ENCODE peak calls at places on chromosomes 5 and 9, in four cellular contexts. E is IMR-90, I is mesendoderm, G is H1. Y is an unnamed sample.

GRCh38 chr9:89871871-89872331 is 267.1 kb downstream of the GADD45G start:
- DNase-seq in E (no peak), I (no peak), G (no peak), Y (no peak)

GRCh38 chr9:38026021-38026809 is 42.8 kb downstream of the SHB start:
- DNase-seq in E (peak), I (peak), G (no peak), Y (peak)

GRCh38 chr5:140966293-140967225 is at the start of gene PCDHAC2:
- DNase-seq in E (no peak), I (peak), G (no peak), Y (peak)

GRCh38 chr9:131874447-131874846 is 134.6 kb upstream of the RAPGEF1 start:
- DNase-seq in E (no peak), I (no peak), G (no peak), Y (no peak)

GRCh38 chr5:51696122-51696521 is 312.9 kb downstream of the ISL1 start:
- DNase-seq in E (no peak), I (no peak), G (no peak), Y (no peak)

GRCh38 chr5:94993501-94993900 is 291.4 kb downstream of the MCTP1 start:
- DNase-seq in E (no peak), I (no peak), G (no peak), Y (no peak)

GRCh38 chr5:151019331-151019730 is 1.1 kb upstream of the GPX3 start:
- DNase-seq in E (no peak), I (no peak), G (no peak), Y (no peak)

GRCh38 chr5:105982526-105982925 is 1688.2 kb downstream of the EFNA5 start:
- DNase-seq in E (no peak), I (no peak), G (no peak), Y (no peak)

GRCh38 chr5:174424219-174425053 is 299.9 kb upstream of the MSX2 start:
- DNase-seq in E (no peak), I (no peak), G (no peak), Y (no peak)

GRCh38 chr5:6889030-6889429 is 175.8 kb downstream of the TENT4A start:
- DNase-seq in E (no peak), I (no peak), G (no peak), Y (no peak)

GRCh38 chr5:133523013-133523658 is 89.2 kb downstream of the FSTL4 start:
- DNase-seq in E (no peak), I (peak), G (no peak), Y (no peak)

GRCh38 chr9:26500471-26500870 is 392.1 kb downstream of the CAAP1 start:
- DNase-seq in E (no peak), I (no peak), G (no peak), Y (no peak)

GRCh38 chr9:26504057-26504456 is 388.5 kb downstream of the CAAP1 start:
- DNase-seq in E (no peak), I (no peak), G (no peak), Y (no peak)

DNA sequence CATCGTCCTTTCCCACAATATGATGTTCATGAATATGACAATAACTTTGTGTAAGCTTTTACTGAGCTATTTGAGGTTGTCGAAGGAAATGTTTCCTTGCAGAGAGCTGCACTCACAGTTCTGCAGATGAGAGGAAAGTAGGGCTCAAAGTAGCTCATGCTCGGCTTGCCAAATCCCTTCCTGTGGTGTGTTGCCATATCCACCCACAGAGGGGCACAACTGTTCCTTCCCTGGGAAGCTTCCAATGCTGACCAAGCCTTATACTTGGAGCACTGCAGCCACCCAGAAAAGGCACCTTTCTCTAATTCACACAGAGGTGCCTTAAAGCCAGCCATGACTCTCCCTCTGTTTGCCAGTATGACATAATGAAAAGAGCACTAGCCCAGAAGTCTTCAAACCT is 390.3 kb downstream of the CAAP1 start:
- DNase-seq in E (no peak), I (peak), G (no peak), Y (peak)
- H4K5ac ChIP-seq in E (no peak), I (no peak), G (no peak), Y (no peak)

GRCh38 chr5:157389103-157389502 is 70.9 kb upstream of the NIPAL4 start:
- DNase-seq in E (no peak), I (no peak), G (no peak), Y (no peak)

GRCh38 chr5:157388148-157388547 is 71.9 kb upstream of the NIPAL4 start:
- DNase-seq in E (peak), I (no peak), G (no peak), Y (no peak)

GRCh38 chr5:157387683-157388093 is 72.3 kb upstream of the NIPAL4 start:
- DNase-seq in E (peak), I (peak), G (no peak), Y (no peak)

GRCh38 chr5:157390924-157391297 is 69.1 kb upstream of the NIPAL4 start:
- DNase-seq in E (no peak), I (no peak), G (no peak), Y (no peak)

DNA sequence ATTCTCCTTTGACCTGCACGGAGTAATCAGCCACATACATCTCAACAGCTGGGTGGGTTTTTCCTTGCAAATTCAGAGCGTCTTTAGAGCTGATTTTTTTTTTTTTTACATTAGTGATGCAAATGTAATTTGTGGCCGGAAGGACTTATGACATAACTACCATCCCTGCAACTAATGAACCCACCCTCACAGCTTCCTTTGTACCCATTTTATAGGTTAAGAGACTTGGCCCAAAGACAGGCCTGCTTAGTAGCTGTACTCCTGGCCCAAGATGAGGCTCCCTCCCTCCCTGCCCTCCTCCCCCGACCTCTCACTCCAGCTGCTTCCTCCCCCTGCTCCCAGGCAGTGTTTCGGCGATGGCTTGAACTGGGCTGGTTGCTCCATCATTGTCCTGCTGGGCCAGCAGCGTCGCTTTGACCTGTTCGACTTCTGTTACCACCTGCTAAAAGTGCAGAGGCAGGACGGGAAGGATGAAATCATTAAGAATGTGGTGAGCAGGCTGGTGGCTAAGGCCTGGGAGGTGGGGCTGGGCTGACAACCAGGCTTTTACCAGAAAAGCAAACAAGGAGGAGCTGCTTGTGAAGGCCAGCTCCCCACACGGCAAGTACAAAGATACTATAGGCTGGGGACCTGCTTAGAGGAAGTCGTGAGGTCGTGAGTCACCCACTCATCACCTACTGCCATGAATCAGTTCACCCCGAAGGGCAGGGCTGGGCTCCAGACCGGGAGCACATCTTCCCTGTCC is 69.7 kb upstream of the NIPAL4 start:
- DNase-seq in E (peak), I (peak), G (no peak), Y (no peak)
- H4K8ac ChIP-seq in E (peak), I (no peak), G (no peak), Y (no peak)

GRCh38 chr5:180437336-180437735 is 56.8 kb upstream of the CNOT6 start:
- DNase-seq in E (no peak), I (no peak), G (no peak), Y (no peak)
- H4K5ac ChIP-seq in E (no peak), I (no peak), G (no peak), Y (no peak)

GRCh38 chr9:121895274-121895835 is 197.8 kb downstream of the TTLL11 start:
- DNase-seq in E (no peak), I (peak), G (no peak), Y (no peak)
- H4K8ac ChIP-seq in E (peak), I (no peak), G (no peak), Y (no peak)

DNA sequence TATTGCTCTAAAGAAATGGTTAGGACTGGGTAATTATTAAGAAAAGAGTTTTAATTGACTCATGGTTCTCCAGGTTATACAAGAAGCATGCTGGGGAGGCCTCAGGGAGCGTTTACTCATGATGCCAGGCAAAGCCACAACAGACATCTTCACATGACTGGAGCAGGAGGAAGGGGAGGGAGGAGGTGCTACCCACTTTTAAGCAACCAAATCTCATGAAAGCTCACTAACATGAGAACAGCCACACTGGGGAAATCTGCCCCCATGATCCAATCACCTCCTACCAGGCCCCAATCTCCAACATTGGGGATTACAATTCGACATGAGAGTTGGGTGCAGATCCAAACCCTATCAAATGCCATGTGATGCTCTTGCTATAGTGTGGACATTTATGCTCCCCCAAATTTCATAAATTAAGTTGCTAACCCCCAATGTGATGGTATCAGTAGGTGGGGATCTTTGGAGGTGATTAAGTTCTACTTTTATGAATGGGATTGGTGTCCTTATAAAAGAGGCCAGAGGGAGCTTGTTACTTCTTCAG is 773.6 kb upstream of the CDH10 start:
- DNase-seq in E (no peak), I (no peak), G (no peak), Y (no peak)
- H4K5ac ChIP-seq in E (no peak), I (no peak), G (no peak), Y (no peak)

GRCh38 chr5:74394543-74394923 is 246.0 kb downstream of the ENC1 start:
- DNase-seq in E (no peak), I (peak), G (no peak), Y (peak)

GRCh38 chr5:74392698-74393431 is 247.7 kb downstream of the ENC1 start:
- DNase-seq in E (peak), I (no peak), G (no peak), Y (no peak)

GRCh38 chr5:74396913-74397606 is 243.5 kb downstream of the ENC1 start:
- DNase-seq in E (no peak), I (no peak), G (no peak), Y (no peak)

GRCh38 chr5:74393943-74394342 is 246.6 kb downstream of the ENC1 start:
- DNase-seq in E (no peak), I (no peak), G (no peak), Y (no peak)

DNA sequence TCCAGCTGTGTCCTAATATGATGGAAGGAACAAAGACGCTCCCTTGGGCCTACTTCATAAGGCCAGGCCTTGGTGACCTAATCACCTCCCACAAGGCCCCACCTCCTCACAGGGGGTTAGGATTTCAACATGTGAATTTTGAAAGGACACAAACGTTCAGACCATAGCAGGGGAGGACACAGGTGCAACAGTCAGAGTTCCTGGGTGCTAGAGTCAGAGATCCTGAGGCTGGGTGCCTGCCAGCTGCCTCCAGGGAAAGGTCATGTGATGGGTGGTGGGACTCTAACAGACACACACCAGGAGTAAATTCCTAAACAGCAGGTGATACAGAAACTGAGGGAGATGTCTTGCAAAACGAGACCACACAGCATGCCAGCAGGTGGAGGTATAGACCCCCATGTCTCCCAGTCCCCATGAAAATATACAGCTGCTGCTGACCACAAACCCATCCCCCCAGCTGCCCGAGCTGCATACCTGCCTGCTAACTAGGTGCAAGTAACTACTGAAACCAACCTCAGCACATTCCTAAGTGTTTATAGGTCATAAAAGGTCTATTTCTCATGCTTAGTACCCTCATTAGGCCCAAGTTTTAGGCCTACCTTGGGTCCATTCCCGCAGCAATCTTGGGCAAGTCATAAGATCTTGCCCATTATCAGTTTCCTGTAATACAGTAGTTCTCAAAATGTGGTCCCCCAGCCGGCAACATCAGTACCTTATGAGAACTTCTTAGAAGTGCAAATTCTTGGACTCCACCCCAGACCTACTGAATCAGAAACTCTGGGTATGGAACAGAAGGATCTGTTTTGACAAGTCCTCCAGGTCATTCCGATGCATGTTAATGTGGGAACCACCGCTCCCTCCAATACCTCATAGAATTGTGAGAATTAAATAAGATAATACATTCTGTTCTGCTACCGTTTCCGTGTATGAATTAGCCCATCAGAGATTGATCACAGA is 245.3 kb downstream of the ENC1 start:
- DNase-seq in E (no peak), I (peak), G (peak), Y (peak)
- H4K8ac ChIP-seq in E (no peak), I (no peak), G (no peak), Y (no peak)

GRCh38 chr9:95459218-95459617 is 57.6 kb downstream of the PTCH1 start:
- DNase-seq in E (no peak), I (peak), G (no peak), Y (no peak)

GRCh38 chr9:95460627-95461164 is 56.1 kb downstream of the PTCH1 start:
- DNase-seq in E (no peak), I (peak), G (no peak), Y (no peak)

GRCh38 chr9:95461448-95462381 is 55.1 kb downstream of the PTCH1 start:
- DNase-seq in E (no peak), I (no peak), G (no peak), Y (no peak)

GRCh38 chr9:95458666-95459065 is 58.1 kb downstream of the PTCH1 start:
- DNase-seq in E (no peak), I (no peak), G (no peak), Y (no peak)

GRCh38 chr9:95459867-95460626 is 56.7 kb downstream of the PTCH1 start:
- DNase-seq in E (peak), I (no peak), G (no peak), Y (no peak)
- H4K5ac ChIP-seq in E (peak), I (no peak), G (no peak), Y (no peak)

DNA sequence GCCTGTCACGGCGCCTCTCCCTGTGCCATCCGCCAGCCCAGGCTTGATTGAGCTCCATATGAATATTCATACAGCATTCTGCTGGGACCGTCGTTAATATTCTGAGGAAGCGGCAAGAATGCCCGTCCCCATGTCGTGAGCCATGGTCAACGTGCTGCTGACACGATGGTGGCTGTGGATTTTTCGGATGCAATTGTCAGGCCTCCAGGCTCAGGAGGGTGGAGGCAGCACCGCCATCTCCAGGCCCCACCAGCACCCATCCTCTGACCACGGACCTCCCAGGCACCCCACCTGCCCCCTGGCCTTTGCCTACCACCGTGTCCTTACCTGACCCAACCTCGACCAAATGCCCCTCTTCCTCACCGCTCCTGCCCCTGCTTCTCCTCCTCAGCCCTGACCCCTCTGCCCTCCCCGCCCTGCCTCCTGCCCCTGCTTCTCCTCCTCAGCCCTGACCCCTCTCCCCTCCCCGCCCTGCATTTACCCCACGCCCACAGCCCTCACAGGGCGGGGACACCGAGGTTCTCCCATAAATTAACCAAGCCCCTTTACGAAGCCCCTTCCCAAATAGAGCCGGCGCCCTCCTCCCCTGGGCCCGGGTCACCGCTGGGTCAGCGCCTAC is 9.9 kb downstream of the TMEM250 start:
- DNase-seq in E (no peak), I (no peak), G (no peak), Y (no peak)
- H4K8ac ChIP-seq in E (peak), I (no peak), G (peak), Y (no peak)

GRCh38 chr5:155898284-155898683 is 428.7 kb upstream of the SGCD start:
- DNase-seq in E (no peak), I (no peak), G (no peak), Y (no peak)

GRCh38 chr5:155895484-155895883 is 431.5 kb upstream of the SGCD start:
- DNase-seq in E (no peak), I (no peak), G (no peak), Y (no peak)

GRCh38 chr5:155897761-155898160 is 429.2 kb upstream of the SGCD start:
- DNase-seq in E (no peak), I (no peak), G (no peak), Y (no peak)
- H4K5ac ChIP-seq in E (no peak), I (no peak), G (no peak), Y (no peak)

DNA sequence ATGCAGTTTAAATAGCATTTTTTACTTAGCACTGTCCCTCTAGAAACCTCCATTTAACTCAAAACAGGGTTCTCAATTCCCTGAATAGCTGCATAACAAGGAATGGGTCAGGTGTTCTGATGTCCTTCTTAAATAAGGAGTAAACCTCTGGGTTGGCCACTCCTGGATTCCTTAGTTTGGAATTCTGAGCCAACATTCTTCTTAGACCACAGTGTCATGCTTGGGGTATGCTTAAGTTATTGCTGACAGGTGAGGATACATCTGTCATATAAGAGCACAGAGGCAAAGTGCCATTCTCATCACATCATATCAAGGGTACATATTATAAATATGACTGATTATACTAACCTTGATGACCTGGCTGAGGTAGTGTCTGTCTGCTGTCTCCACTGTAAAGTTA is 179.9 kb upstream of the SEMA6A start:
- DNase-seq in E (no peak), I (peak), G (no peak), Y (no peak)
- H4K8ac ChIP-seq in E (no peak), I (no peak), G (no peak), Y (no peak)